ENCODE peak calls at places on chromosome 22, in four cellular contexts. R, V, H and Q are unnamed samples.

GRCh38 chr22:26617251-26618199 is at the start of gene CRYBB1:
- DNase-seq in R (peak), V (no peak), H (no peak), Q (no peak)

GRCh38 chr22:37207981-37208380 is 4.3 kb downstream of the SSTR3 start:
- DNase-seq in R (no peak), H (no peak), V (no peak), Q (no peak)

GRCh38 chr22:46052331-46052771 is 75.4 kb upstream of the WNT7B start:
- DNase-seq in V (no peak), H (no peak), R (no peak), Q (no peak)

GRCh38 chr22:48257690-48258065 is 1495.2 kb downstream of the TBC1D22A start:
- DNase-seq in H (no peak), R (no peak), V (no peak), Q (no peak)

GRCh38 chr22:41009222-41009948 is 58.2 kb downstream of the RBX1 start:
- DNase-seq in H (no peak), R (no peak), V (no peak), Q (no peak)

GRCh38 chr22:20312396-20313191 is 7.3 kb downstream of the DGCR6L start:
- DNase-seq in H (no peak), R (peak), V (no peak), Q (no peak)

GRCh38 chr22:36858156-36858555 is 2.6 kb upstream of the NCF4 start:
- DNase-seq in H (no peak), V (no peak), R (no peak), Q (no peak)

GRCh38 chr22:45472426-45472825 is 30.3 kb upstream of the FBLN1 start:
- DNase-seq in R (no peak), V (no peak), H (no peak), Q (no peak)

GRCh38 chr22:47597041-47597440 is 834.6 kb downstream of the TBC1D22A start:
- DNase-seq in V (no peak), H (no peak), R (no peak), Q (no peak)

GRCh38 chr22:31489632-31490495 is at the start of gene EIF4ENIF1:
- DNase-seq in V (peak), R (peak), H (peak), Q (no peak)

GRCh38 chr22:22772396-22772795 is 115.2 kb upstream of the IGLL5 start:
- DNase-seq in H (no peak), V (no peak), R (no peak), Q (no peak)
- TF ChIP-seq ESRRA in H (no peak), V (no peak), R (no peak), Q (no peak)

DNA sequence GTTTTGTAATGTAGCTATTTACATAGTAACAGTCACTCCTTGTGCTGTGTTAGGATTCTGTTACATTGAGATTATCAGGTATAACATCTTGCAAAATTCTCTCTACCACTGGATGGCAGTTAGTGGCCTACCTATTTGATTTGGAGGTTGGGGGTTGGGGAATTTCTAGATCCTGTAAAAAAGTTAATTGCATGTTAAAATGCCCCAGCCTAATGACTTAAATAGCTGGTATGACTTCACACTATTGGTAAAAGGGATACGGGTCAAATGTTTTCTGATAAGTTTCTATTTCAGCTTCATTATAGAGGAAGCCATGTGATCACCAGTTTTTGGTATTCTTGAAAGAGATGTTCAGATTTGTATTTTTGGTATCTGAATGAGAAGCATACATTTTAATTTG is 2.8 kb downstream of the GRK3 start:
- DNase-seq in H (no peak), V (no peak), R (no peak), Q (no peak)
- H3K4me3 ChIP-seq in H (no peak), V (no peak), R (no peak), Q (peak)

GRCh38 chr22:39494471-39495120 is 7.5 kb upstream of the MIEF1 start:
- DNase-seq in V (no peak), R (no peak), H (no peak), Q (no peak)
- TF ChIP-seq ESRRA in V (no peak), R (no peak), H (no peak), Q (no peak)

DNA sequence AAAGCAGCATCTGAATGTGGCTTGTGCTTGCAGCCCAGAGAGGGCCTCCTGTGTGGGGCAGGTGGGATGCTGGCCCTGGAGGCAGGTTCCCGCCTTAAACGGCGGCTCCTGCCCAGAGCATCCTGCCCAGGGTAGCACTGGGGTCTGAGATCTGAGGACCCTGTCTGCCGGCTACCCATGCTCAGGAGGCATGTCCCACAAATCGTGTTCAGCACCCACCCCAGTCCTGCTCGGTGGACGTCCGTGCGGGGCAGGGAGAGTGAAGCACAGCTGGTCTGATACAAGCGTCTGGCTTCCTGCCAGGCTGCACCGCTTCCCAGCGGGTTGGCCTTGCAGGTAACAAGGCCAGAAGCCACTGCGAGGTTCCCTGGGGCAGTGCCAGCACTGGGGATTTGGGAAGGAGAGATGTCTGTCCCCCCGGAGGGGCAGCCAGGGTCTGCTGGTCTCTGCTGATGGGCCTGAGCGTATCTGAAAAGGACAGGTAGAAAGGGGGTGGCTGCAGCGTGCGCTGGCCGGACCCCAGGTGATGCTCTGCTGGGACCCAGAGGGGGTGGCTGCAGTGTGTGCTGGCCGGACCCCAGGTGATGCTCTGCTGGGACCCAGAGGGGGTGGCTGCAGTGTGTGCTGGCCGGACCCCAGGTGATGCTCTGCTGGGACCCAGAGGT is 3.6 kb downstream of the TRABD start:
- DNase-seq in H (no peak), V (no peak), R (no peak), Q (no peak)
- H3K4me3 ChIP-seq in H (no peak), V (no peak), R (no peak), Q (peak)

DNA sequence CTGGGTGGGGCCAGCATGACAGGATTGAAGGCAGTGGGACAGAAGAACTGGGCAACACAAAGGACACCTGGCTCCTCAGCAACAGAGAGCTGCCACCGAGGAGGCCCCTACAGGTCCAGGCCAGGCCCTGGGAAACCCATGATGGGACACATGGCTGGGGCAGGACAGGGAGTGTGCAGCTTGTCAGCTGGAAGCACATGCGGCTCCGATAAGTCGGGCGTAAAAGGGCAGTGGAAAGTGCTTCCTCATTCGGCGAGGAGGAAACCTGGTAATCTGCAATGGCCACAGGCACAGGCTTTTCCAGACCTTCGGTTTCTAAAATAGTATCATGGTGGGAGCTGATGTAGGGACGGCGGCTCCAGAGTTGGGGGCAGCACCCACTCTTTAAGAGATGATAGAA is 16.5 kb downstream of the GNAZ start:
- DNase-seq in H (no peak), V (no peak), R (no peak), Q (no peak)
- TF ChIP-seq ESRRA in H (no peak), V (no peak), R (no peak), Q (no peak)

DNA sequence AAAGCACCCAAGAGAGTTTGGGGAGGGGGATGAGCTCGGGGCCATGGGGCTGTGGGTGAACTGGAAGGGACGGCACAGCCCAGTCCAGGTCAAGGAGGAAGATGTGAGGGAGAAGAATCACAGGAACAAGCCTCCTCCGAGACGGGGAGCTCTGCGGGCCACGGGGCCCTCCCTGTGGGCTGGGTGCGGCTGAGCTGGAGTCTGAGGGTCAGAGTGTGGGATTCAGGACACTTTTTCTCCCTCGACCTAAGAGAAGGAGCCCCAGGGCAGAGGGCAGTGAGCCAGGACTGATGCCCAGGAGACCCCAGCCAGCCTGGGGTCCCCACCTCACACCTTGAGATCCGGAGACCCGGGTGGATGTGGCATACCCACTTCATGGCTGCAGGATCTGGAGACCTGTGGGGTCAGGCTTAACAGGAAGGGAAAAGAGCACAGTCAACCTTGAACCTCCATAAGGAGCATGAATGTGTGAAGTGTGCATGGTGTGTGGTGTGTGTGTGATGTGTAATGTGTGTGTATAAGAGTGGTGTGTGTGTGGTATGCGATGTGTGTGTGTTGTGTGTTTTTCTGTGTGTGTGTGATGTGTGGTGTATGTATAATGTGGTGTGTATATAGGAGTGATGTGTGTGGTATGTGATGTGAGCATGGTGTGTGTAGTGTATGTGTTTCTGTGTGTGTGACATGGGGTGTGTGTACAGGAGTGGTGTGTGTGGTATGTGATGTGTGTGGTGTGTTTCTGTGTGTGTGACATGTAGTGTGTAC is 504.6 kb downstream of the BRD1 start:
- DNase-seq in R (no peak), V (no peak), H (no peak), Q (no peak)
- H3K4me3 ChIP-seq in R (no peak), V (no peak), H (no peak), Q (no peak)